ENCODE peak calls at places on chromosome 6, in seven cellular contexts. M is NCI-H1092; W is mucosa of gallbladder; Y is naive thymus-derived CD4-positive, alpha-beta T cell; T is OCI-M1; O is nephron progenitor cell; K is stimulated activated CD4-positive, alpha-beta T cell treated with anti-CD3 and anti-CD28 coated beads, Interleukin-2, amount 100 ng/mL, for 48 hours. U is an unnamed sample.

GRCh38 chr6:107654736-107655135 is 164.8 kb downstream of the SOBP start:
- DNase-seq in M (no peak), W (no peak), Y (no peak), T (no peak), O (no peak), K (no peak), U (no peak)

GRCh38 chr6:8499540-8499939 is 64.2 kb upstream of the SLC35B3 start:
- DNase-seq in M (no peak), W (no peak), Y (no peak), T (peak; percentile 48), O (peak; percentile 6), K (no peak), U (no peak)

GRCh38 chr6:134521116-134521501 is 203.2 kb upstream of the SGK1 start:
- DNase-seq in M (no peak), W (no peak), Y (no peak), T (no peak), O (no peak), K (no peak), U (no peak)

GRCh38 chr6:1286972-1287600 is 24.8 kb upstream of the FOXQ1 start:
- DNase-seq in M (no peak), W (peak; percentile 76), Y (no peak), T (peak; percentile 19), O (no peak), K (no peak), U (no peak)

GRCh38 chr6:108752733-108753392 is 95.4 kb upstream of the ARMC2 start:
- DNase-seq in M (no peak), W (no peak), Y (no peak), T (no peak), O (no peak), K (no peak), U (no peak)

GRCh38 chr6:32920610-32921188 is 20.1 kb downstream of the HLA-DMB start:
- DNase-seq in M (no peak), W (no peak), Y (no peak), T (peak; percentile 23), O (no peak), K (no peak), U (no peak)

GRCh38 chr6:27237089-27237723 is 10.3 kb upstream of the PRSS16 start:
- DNase-seq in M (no peak), W (no peak), Y (peak; percentile 29), T (peak; percentile 95), O (peak; percentile 61), K (peak; percentile 61), U (no peak)

GRCh38 chr6:169990095-169991030 is 238.9 kb downstream of the ERMARD start:
- DNase-seq in M (no peak), W (peak; percentile 31), Y (peak; percentile 57), T (peak; percentile 2), O (no peak), K (peak; percentile 37), U (no peak)

GRCh38 chr6:167495506-167496391 is 170.9 kb downstream of the TTLL2 start:
- DNase-seq in M (peak; percentile 58), W (no peak), Y (no peak), T (no peak), O (no peak), K (no peak), U (no peak)

GRCh38 chr6:126831461-126831860 is 287.0 kb upstream of the RSPO3 start:
- DNase-seq in M (no peak), W (no peak), Y (no peak), T (no peak), O (no peak), K (no peak), U (no peak)

GRCh38 chr6:29926081-29926794 is 16.1 kb upstream of the HLA-A start:
- DNase-seq in M (no peak), W (peak; percentile 72), Y (peak; percentile 54), T (peak; percentile 62), O (no peak), K (no peak), U (no peak)

GRCh38 chr6:25088513-25088912 is 152.8 kb upstream of the RIPOR2 start:
- DNase-seq in M (no peak), W (no peak), Y (no peak), T (no peak), O (no peak), K (no peak), U (no peak)

GRCh38 chr6:81683928-81684327 is 68.6 kb downstream of the TENT5A start:
- DNase-seq in M (no peak), W (no peak), Y (no peak), T (no peak), O (no peak), K (no peak), U (no peak)

GRCh38 chr6:146410851-146411595 is 132.6 kb upstream of the RAB32 start:
- DNase-seq in M (no peak), W (no peak), Y (no peak), T (no peak), O (no peak), K (no peak), U (no peak)

GRCh38 chr6:134590449-134590848 is 272.5 kb upstream of the SGK1 start:
- DNase-seq in M (no peak), W (no peak), Y (no peak), T (no peak), O (no peak), K (no peak), U (no peak)

GRCh38 chr6:73739097-73739496 is 43.1 kb downstream of the CD109 start:
- DNase-seq in M (peak; percentile 5), W (no peak), Y (peak; percentile 69), T (peak; percentile 87), O (peak; percentile 8), K (no peak), U (no peak)

GRCh38 chr6:129317931-129318820 is 391.8 kb downstream of the ARHGAP18 start:
- DNase-seq in M (no peak), W (no peak), Y (no peak), T (peak; percentile 24), O (no peak), K (no peak), U (no peak)

GRCh38 chr6:53679446-53679933 is 13.9 kb upstream of the KLHL31 start:
- DNase-seq in M (no peak), W (no peak), Y (peak; percentile 40), T (peak; percentile 49), O (no peak), K (no peak), U (no peak)

GRCh38 chr6:5158191-5158590 is 73.0 kb downstream of the PPP1R3G start:
- DNase-seq in M (no peak), W (no peak), Y (no peak), T (no peak), O (no peak), K (no peak), U (no peak)

GRCh38 chr6:145530454-145530853 is 204.9 kb downstream of the EPM2A start:
- DNase-seq in M (no peak), W (no peak), Y (no peak), T (no peak), O (no peak), K (no peak), U (no peak)

GRCh38 chr6:108712946-108713345 is 135.3 kb upstream of the ARMC2 start:
- DNase-seq in M (no peak), W (no peak), Y (no peak), T (no peak), O (no peak), K (no peak), U (no peak)

GRCh38 chr6:138455746-138456392 is 43.4 kb downstream of the NHSL1 start:
- DNase-seq in M (no peak), W (no peak), Y (peak; percentile 81), T (no peak), O (no peak), K (no peak), U (no peak)

GRCh38 chr6:46058951-46059350 is 43.3 kb upstream of the CLIC5 start:
- DNase-seq in M (no peak), W (no peak), Y (no peak), T (no peak), O (no peak), K (no peak), U (no peak)

GRCh38 chr6:159695984-159696383 is 2.9 kb upstream of the SOD2 start:
- DNase-seq in M (no peak), W (no peak), Y (no peak), T (no peak), O (no peak), K (no peak), U (no peak)

GRCh38 chr6:14875678-14876063 is 370.2 kb upstream of the JARID2 start:
- DNase-seq in M (no peak), W (no peak), Y (no peak), T (no peak), O (no peak), K (no peak), U (no peak)

GRCh38 chr6:43944908-43945777 is 175.1 kb downstream of the VEGFA start:
- DNase-seq in M (no peak), W (no peak), Y (no peak), T (peak; percentile 69), O (no peak), K (no peak), U (no peak)

GRCh38 chr6:36694616-36695015 is 3.0 kb upstream of the RAB44 start:
- DNase-seq in M (no peak), W (no peak), Y (no peak), T (no peak), O (no peak), K (no peak), U (no peak)

GRCh38 chr6:7146079-7146828 is 38.5 kb downstream of the RREB1 start:
- DNase-seq in M (no peak), W (peak; percentile 70), Y (no peak), T (peak; percentile 80), O (no peak), K (no peak), U (no peak)

GRCh38 chr6:68958327-68958726 is 323.2 kb downstream of the ADGRB3 start:
- DNase-seq in M (no peak), W (no peak), Y (no peak), T (peak; percentile 73), O (no peak), K (no peak), U (no peak)

GRCh38 chr6:33314943-33315752 is 1.3 kb upstream of the TAPBP start:
- DNase-seq in M (no peak), W (peak; percentile 43), Y (no peak), T (peak; percentile 69), O (no peak), K (no peak), U (no peak)

GRCh38 chr6:155628315-155628714 is 172.7 kb upstream of the NOX3 start:
- DNase-seq in M (no peak), W (no peak), Y (no peak), T (peak; percentile 20), O (no peak), K (peak; percentile 43), U (no peak)

GRCh38 chr6:163253556-163254213 is 160.8 kb upstream of the QKI start:
- DNase-seq in M (no peak), W (no peak), Y (no peak), T (no peak), O (no peak), K (no peak), U (no peak)

GRCh38 chr6:109626311-109626710 is 64.7 kb downstream of the AK9 start:
- DNase-seq in M (no peak), W (no peak), Y (no peak), T (no peak), O (no peak), K (no peak), U (no peak)

GRCh38 chr6:167299641-167300308 is 8.7 kb downstream of the UNC93A start:
- DNase-seq in M (no peak), W (no peak), Y (no peak), T (no peak), O (no peak), K (no peak), U (no peak)

U was measured in CMK.